ENCODE peak calls at places on chromosomes 7 and 10, in nine cellular contexts. J is HS-5; I is neural crest cell; G is cardiac fibroblast; R is A549; S is CD8-positive, alpha-beta memory T cell; L is NB4; P is T-helper 1 cell; Z is AG04450. V is an unnamed sample.
A peak's percentile ranks its signal among the peaks of the same experiment; 100 is the strongest.

GRCh38 chr10:133454204-133454893 is 604 bp downstream of the SCART1 start:
- DNase-seq in S (no peak), P (no peak), G (no peak), I (no peak), J (no peak), L (no peak), R (no peak), Z (no peak), V (no peak)

GRCh38 chr10:45582386-45582781 is 90.2 kb downstream of the ZFAND4 start:
- DNase-seq in P (no peak), R (no peak), G (no peak), J (no peak), L (no peak), I (no peak), S (no peak), Z (no peak), V (no peak)

GRCh38 chr7:28813238-28813962 is 144.7 kb downstream of the TRIL start:
- DNase-seq in P (no peak), L (no peak), I (no peak), G (no peak), Z (no peak), J (no peak), S (no peak), R (no peak), V (no peak)

GRCh38 chr7:24700446-24701044 is 56.7 kb downstream of the GSDME start:
- DNase-seq in Z (no peak), J (peak; percentile 28), S (no peak), G (no peak), P (no peak), R (no peak), I (no peak), L (no peak), V (no peak)

GRCh38 chr7:110283056-110283455 is 807.9 kb upstream of the LRRN3 start:
- DNase-seq in S (no peak), Z (no peak), G (no peak), J (no peak), R (no peak), L (no peak), I (no peak), P (no peak), V (no peak)

GRCh38 chr7:129707910-129708490 is 96.5 kb downstream of the NRF1 start:
- DNase-seq in G (no peak), S (no peak), J (no peak), L (no peak), I (no peak), P (no peak), R (no peak), Z (no peak), V (no peak)

GRCh38 chr7:75879771-75880184 is 944 bp downstream of the RHBDD2 start:
- DNase-seq in J (no peak), L (peak; percentile 55), S (peak; percentile 67), R (no peak), Z (no peak), P (peak; percentile 18), G (peak; percentile 53), I (no peak), V (peak; percentile 77)

GRCh38 chr7:36739351-36739750 is 15.1 kb upstream of the AOAH start:
- DNase-seq in I (no peak), L (no peak), Z (no peak), G (no peak), R (no peak), S (no peak), P (no peak), J (no peak), V (no peak)

GRCh38 chr7:104552102-104552501 is 223.7 kb downstream of the LHFPL3 start:
- DNase-seq in R (peak; percentile 16), P (no peak), L (peak; percentile 73), G (peak; percentile 2), J (no peak), Z (no peak), S (no peak), I (peak; percentile 48), V (no peak)

V was measured in central memory CD4-positive, alpha-beta T cell.